ENCODE peak calls at places on chromosomes 6 and 20, in nine cellular contexts. L is CD8-positive, alpha-beta memory T cell; B is CD4-positive, CD25-positive, alpha-beta regulatory T cell; S is HCT116; V is neural progenitor cell; U is heart right ventricle; X is left lung; Q is right lobe of liver; O is ovary. D is an unnamed sample. For H3K36me3, the result is how much of the 10 kb centered on the place peaks cover.

GRCh38 chr6:72621243-72622093 is at the start of gene KCNQ5:
- DNase-seq in L (no peak), B (peak), S (no peak), V (peak), U (no peak), X (no peak), Q (peak), O (no peak), D (no peak)

GRCh38 chr6:126308367-126308766 is 31.5 kb upstream of the CENPW start:
- DNase-seq in L (no peak), B (no peak), S (no peak), V (no peak), U (no peak), X (no peak), Q (no peak), O (no peak), D (no peak)

GRCh38 chr6:170139531-170139930 is 151.3 kb downstream of the DLL1 start:
- DNase-seq in L (no peak), B (no peak), S (no peak), V (no peak), U (no peak), X (peak), Q (peak), O (no peak), D (no peak)

GRCh38 chr20:58432190-58432954 is 43.3 kb downstream of the VAPB start:
- DNase-seq in L (no peak), B (no peak), S (no peak), V (no peak), U (no peak), X (no peak), Q (peak), O (peak), D (no peak)

GRCh38 chr20:43397147-43397546 is 60.5 kb upstream of the SRSF6 start:
- DNase-seq in L (no peak), B (no peak), S (no peak), V (no peak), U (no peak), X (no peak), Q (no peak), O (no peak), D (peak)

GRCh38 chr6:9801255-9801757 is 613.6 kb downstream of the TFAP2A start:
- DNase-seq in L (no peak), B (no peak), S (no peak), V (no peak), U (no peak), X (no peak), Q (no peak), O (no peak), D (no peak)

GRCh38 chr6:26328265-26328844 is 36.6 kb upstream of the BTN3A2 start:
- DNase-seq in L (no peak), B (no peak), S (no peak), V (no peak), U (no peak), X (no peak), Q (no peak), O (no peak), D (no peak)

GRCh38 chr6:135557582-135557981 is 60.0 kb upstream of the AHI1 start:
- DNase-seq in L (no peak), B (no peak), S (no peak), V (no peak), U (no peak), X (no peak), Q (no peak), O (no peak), D (no peak)

GRCh38 chr6:107458687-107459282 is 579 bp downstream of the PDSS2 start:
- DNase-seq in L (peak), B (peak), S (no peak), V (no peak), U (no peak), X (peak), Q (no peak), O (no peak), D (no peak)

GRCh38 chr6:22557007-22557406 is 12.4 kb upstream of the HDGFL1 start:
- DNase-seq in L (no peak), B (no peak), S (no peak), V (no peak), U (no peak), X (no peak), Q (no peak), O (no peak), D (no peak)

GRCh38 chr20:23340524-23340923 is 10.1 kb upstream of the NXT1 start:
- DNase-seq in L (no peak), B (no peak), S (peak), V (peak), U (peak), X (peak), Q (no peak), O (peak), D (no peak)

GRCh38 chr20:58711266-58712051 is 18.9 kb downstream of the NPEPL1 start:
- DNase-seq in L (no peak), B (no peak), S (no peak), V (no peak), U (no peak), X (peak), Q (no peak), O (no peak), D (peak)

GRCh38 chr6:157019115-157019628 is 242.0 kb downstream of the ARID1B start:
- DNase-seq in L (no peak), B (no peak), S (no peak), V (peak), U (no peak), X (no peak), Q (no peak), O (no peak), D (no peak)

GRCh38 chr20:11982958-11983470 is 65.3 kb downstream of the BTBD3 start:
- DNase-seq in L (no peak), B (no peak), S (no peak), V (no peak), U (no peak), X (no peak), Q (no peak), O (no peak), D (no peak)

GRCh38 chr6:127464881-127465459 is 5.8 kb upstream of the KIAA0408 start:
- DNase-seq in L (peak), B (peak), S (peak), V (peak), U (peak), X (peak), Q (peak), O (peak), D (no peak)

GRCh38 chr6:141248056-141248799 is 884.5 kb upstream of the GJE1 start:
- DNase-seq in L (no peak), B (no peak), S (no peak), V (no peak), U (no peak), X (no peak), Q (no peak), O (no peak), D (no peak)

GRCh38 chr6:141242957-141243356 is 889.8 kb upstream of the GJE1 start:
- DNase-seq in L (no peak), B (no peak), S (no peak), V (no peak), U (no peak), X (no peak), Q (no peak), O (no peak), D (no peak)

DNA sequence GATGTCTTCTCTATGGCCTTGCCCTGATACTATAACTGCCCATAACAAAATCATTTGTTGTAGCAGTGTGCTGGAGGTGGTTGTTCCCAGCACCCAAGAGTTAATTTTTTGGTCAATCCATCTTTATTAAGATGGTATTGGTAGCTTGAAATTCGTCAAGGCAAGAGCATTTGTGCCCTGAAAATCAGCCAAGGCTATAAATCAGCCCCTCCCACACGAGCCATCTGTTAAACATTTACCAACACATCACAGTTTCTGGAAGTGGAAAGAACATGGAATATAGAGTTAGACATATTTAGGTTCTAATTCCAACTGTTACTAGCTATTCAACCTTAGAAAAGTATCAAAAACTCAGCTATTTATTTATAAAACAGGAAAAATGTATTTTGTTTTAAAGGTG is 888.4 kb upstream of the GJE1 start:
- DNase-seq in L (no peak), B (no peak), S (no peak), V (no peak), U (no peak), X (no peak), Q (no peak), O (no peak), D (no peak)
- H3K27ac ChIP-seq in L (no peak), B (no peak), S (no peak), V (no peak), U (no peak), X (no peak), Q (no peak), O (no peak), D (no peak)

DNA sequence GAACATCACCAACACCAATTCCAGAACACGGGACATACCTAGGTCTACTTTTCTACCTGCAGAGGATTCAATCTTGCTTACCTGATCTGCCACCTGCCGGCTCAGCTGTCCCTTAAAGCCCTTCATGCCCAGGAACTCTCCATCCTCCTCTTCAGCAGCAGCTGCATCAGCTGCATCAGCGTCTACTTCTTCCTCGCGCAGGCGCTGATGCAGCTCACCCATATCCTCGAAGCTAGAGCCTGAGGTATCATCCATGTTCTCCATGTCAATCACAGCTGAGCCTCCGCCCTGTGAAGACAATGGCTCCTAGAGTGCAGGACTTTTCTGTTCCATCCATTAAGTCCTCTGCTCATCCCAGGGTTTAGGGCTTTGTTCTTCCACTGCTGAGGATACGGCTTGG is 918 bp downstream of the YIPF3 start:
- DNase-seq in L (no peak), B (no peak), S (no peak), V (no peak), U (no peak), X (no peak), Q (no peak), O (no peak), D (no peak)
- H3K36me3 ChIP-seq in L (under half), B (half or more), S (under half), V (under half), U (half or more), X (under half), Q (under half), O (under half), D (half or more)

GRCh38 chr6:140782941-140783340 is 1349.8 kb upstream of the GJE1 start:
- DNase-seq in L (no peak), B (no peak), S (no peak), V (no peak), U (no peak), X (no peak), Q (no peak), O (no peak), D (no peak)

GRCh38 chr6:140777780-140778179 is 1354.9 kb upstream of the GJE1 start:
- DNase-seq in L (no peak), B (no peak), S (no peak), V (no peak), U (no peak), X (no peak), Q (no peak), O (no peak), D (no peak)

GRCh38 chr6:140784573-140784972 is 1348.2 kb upstream of the GJE1 start:
- DNase-seq in L (no peak), B (no peak), S (no peak), V (no peak), U (no peak), X (no peak), Q (no peak), O (no peak), D (no peak)

GRCh38 chr6:140779991-140780596 is 1352.6 kb upstream of the GJE1 start:
- DNase-seq in L (no peak), B (no peak), S (no peak), V (no peak), U (no peak), X (no peak), Q (peak), O (no peak), D (no peak)

DNA sequence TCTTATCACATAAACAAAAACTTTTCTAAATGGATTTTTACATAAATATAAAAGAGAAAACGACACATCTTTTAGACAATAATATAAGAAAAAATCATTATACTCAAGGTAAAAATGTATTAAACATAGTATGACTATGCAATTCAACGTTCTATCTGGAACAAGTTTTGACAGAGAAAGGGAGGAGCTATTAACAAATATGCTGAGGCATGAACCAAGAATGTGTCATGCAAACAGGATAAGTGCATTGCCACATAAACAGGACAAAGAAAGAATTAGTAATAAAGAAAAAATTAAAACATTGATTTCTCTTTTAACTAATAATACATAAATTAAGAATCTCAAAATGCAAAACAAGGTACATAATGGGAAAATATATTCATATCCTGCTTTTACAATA is 1353.4 kb upstream of the GJE1 start:
- DNase-seq in L (no peak), B (no peak), S (no peak), V (no peak), U (no peak), X (no peak), Q (no peak), O (no peak), D (no peak)
- H3K27ac ChIP-seq in L (no peak), B (no peak), S (no peak), V (no peak), U (no peak), X (no peak), Q (no peak), O (no peak), D (no peak)

GRCh38 chr20:38937978-38938473 is 11.8 kb downstream of the FAM83D start:
- DNase-seq in L (no peak), B (no peak), S (no peak), V (no peak), U (no peak), X (no peak), Q (no peak), O (no peak), D (no peak)
- H3K36me3 ChIP-seq in L (under half), B (under half), S (half or more), V (under half), U (under half), X (under half), Q (under half), O (under half), D (under half)

DNA sequence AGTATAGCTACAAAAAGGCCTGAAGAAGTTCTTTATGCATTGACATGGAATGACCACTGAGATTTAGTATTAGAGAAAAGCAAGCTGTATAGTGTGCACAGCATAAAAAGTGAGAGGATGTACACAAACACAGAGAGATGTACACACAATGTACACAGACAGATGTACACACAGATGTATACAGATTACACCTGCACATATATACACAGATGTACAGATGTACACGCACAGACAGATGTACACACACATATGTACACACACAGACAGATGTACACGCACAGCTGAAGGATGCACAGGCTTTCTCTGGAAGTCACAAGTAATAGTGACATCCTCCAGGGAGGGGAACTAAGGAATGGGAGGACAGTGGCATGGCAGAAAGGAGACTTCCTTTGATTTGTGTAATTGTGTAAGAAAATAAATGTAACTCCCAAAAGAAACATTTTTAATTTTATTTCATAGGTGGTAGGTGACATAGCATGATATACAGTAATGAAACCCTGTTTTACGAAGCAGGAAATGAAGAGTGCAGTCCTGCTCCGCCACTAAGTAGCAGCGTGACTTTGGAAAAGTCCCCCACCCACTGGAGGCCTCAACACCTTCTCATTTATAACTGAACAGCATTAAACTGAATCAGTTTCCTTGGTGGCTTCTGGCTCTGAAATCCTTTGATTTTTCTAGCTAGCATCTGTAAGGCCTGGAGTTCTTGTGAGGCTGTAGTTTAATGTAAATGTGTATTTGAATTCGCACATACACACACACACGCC is 14.1 kb downstream of the NFATC2 start:
- DNase-seq in L (peak), B (peak), S (no peak), V (no peak), U (no peak), X (no peak), Q (no peak), O (no peak), D (no peak)
- H3K27ac ChIP-seq in L (peak), B (peak), S (no peak), V (no peak), U (no peak), X (no peak), Q (no peak), O (no peak), D (peak)